ENCODE peak calls at places on chromosomes 1 and 21, in four cellular contexts. S is NCI-H69, H is sigmoid colon, Q is NCI-H1417. Y is an unnamed sample.

GRCh38 chr1:32761253-32761877 is 55.8 kb downstream of the YARS1 start:
- DNase-seq in S (peak; percentile 37), H (no peak), Q (no peak), Y (no peak)

GRCh38 chr1:242033331-242033956 is 34.5 kb upstream of the MAP1LC3C start:
- DNase-seq in S (no peak), H (no peak), Q (no peak), Y (no peak)

GRCh38 chr1:243294723-243295121 is 38.9 kb downstream of the SDCCAG8 start:
- DNase-seq in S (no peak), H (no peak), Q (no peak), Y (no peak)

GRCh38 chr1:33336580-33336979 is 15.7 kb upstream of the A3GALT2 start:
- DNase-seq in S (peak; percentile 8), H (no peak), Q (no peak), Y (no peak)

GRCh38 chr1:166080965-166081870 is 85.6 kb downstream of the FAM78B start:
- DNase-seq in S (no peak), H (no peak), Q (no peak), Y (no peak)

GRCh38 chr1:108955881-108956280 is 7.4 kb downstream of the CLCC1 start:
- DNase-seq in S (peak; percentile 8), H (no peak), Q (no peak), Y (no peak)

GRCh38 chr1:111738436-111739221 is 566 bp downstream of the INKA2 start:
- DNase-seq in S (peak; percentile 88), H (peak; percentile 90), Q (peak; percentile 76), Y (peak; percentile 90)

GRCh38 chr1:192812420-192813209 is 3.8 kb downstream of the RGS2 start:
- DNase-seq in S (no peak), H (no peak), Q (no peak), Y (no peak)

GRCh38 chr1:24344090-24344742 is 25.1 kb downstream of the GRHL3 start:
- DNase-seq in S (no peak), H (no peak), Q (no peak), Y (no peak)

GRCh38 chr1:119139393-119139792 is 1.1 kb downstream of the WARS2 start:
- DNase-seq in S (peak; percentile 53), H (no peak), Q (no peak), Y (no peak)

GRCh38 chr1:234047113-234047512 is 142.6 kb downstream of the SLC35F3 start:
- DNase-seq in S (peak; percentile 98), H (no peak), Q (no peak), Y (no peak)

GRCh38 chr1:181112071-181112929 is 23.8 kb downstream of the IER5 start:
- DNase-seq in S (peak; percentile 83), H (peak; percentile 94), Q (no peak), Y (peak; percentile 92)

GRCh38 chr1:59730759-59731478 is 83.8 kb upstream of the HOOK1 start:
- DNase-seq in S (peak; percentile 12), H (peak; percentile 93), Q (peak; percentile 33), Y (peak; percentile 92)

GRCh38 chr1:191255354-191256057 is 777.8 kb upstream of the BRINP3 start:
- DNase-seq in S (no peak), H (no peak), Q (no peak), Y (no peak)

GRCh38 chr1:29177022-29177705 is 4.5 kb downstream of the SRSF4 start:
- DNase-seq in S (no peak), H (no peak), Q (no peak), Y (no peak)

GRCh38 chr1:213989740-213990472 is 2.1 kb downstream of the PROX1 start:
- DNase-seq in S (peak; percentile 94), H (peak; percentile 81), Q (peak; percentile 82), Y (no peak)

GRCh38 chr1:158521666-158522058 is 32.5 kb downstream of the OR6Y1 start:
- DNase-seq in S (no peak), H (no peak), Q (no peak), Y (no peak)

GRCh38 chr1:200351826-200352549 is 57.8 kb downstream of the ZNF281 start:
- DNase-seq in S (no peak), H (no peak), Q (no peak), Y (no peak)

GRCh38 chr1:164830628-164831027 is 271.6 kb downstream of the PBX1 start:
- DNase-seq in S (peak; percentile 90), H (no peak), Q (peak; percentile 33), Y (no peak)

GRCh38 chr1:84883286-84883685 is 9.7 kb downstream of the LPAR3 start:
- DNase-seq in S (no peak), H (no peak), Q (no peak), Y (no peak)

GRCh38 chr21:42561742-42562141 is 48.1 kb downstream of the SLC37A1 start:
- DNase-seq in S (peak; percentile 95), H (peak; percentile 29), Q (peak; percentile 73), Y (peak; percentile 65)

GRCh38 chr1:111938123-111938522 is 51.3 kb downstream of the KCND3 start:
- DNase-seq in S (no peak), H (peak; percentile 4), Q (no peak), Y (no peak)